ENCODE peak calls at places on chromosomes 2 and 18, in nine cellular contexts. M is stimulated activated CD4-positive, alpha-beta T cell treated with anti-CD3 and anti-CD28 coated beads, Interleukin-4, amount 100 ng/mL, for 48 hours; W is hippocampal formation; A is activated T-cell treated with anti-CD3 and anti-CD28 coated beads for 1 hour; C is stimulated activated naive B cell treated with anti-CD40 and anti-IgM and Interleukin-4, amounts not matched to agents 10 μg/mL and 1 μg/mL and 100 μg/mL, for 72 hours; L is AG08396; G is M059J; N is IMR-90; P is left ventricle myocardium inferior. X is an unnamed sample.

GRCh38 chr2:55771612-55772011 is 78.0 kb upstream of the PNPT1 start:
- DNase-seq in M (no peak), W (peak), A (no peak), C (no peak), L (peak), G (peak), N (peak), P (no peak), X (no peak)

GRCh38 chr2:1557467-1557820 is 144.2 kb downstream of the TPO start:
- DNase-seq in M (no peak), W (no peak), A (no peak), C (no peak), L (no peak), G (no peak), N (no peak), P (no peak), X (no peak)

GRCh38 chr2:120690521-120690920 is 45.1 kb upstream of the GLI2 start:
- DNase-seq in M (no peak), W (no peak), A (no peak), C (no peak), L (no peak), G (no peak), N (no peak), P (no peak), X (no peak)

GRCh38 chr2:229270551-229271410 is at the start of gene PID1:
- DNase-seq in M (no peak), W (no peak), A (no peak), C (no peak), L (peak), G (peak), N (peak), P (peak), X (no peak)

GRCh38 chr2:144201126-144201525 is 318.8 kb downstream of the ZEB2 start:
- DNase-seq in M (no peak), W (no peak), A (no peak), C (no peak), L (no peak), G (no peak), N (no peak), P (no peak), X (no peak)

GRCh38 chr18:12911025-12911927 is 27.2 kb upstream of the PTPN2 start:
- DNase-seq in M (peak), W (no peak), A (peak), C (peak), L (no peak), G (no peak), N (no peak), P (peak), X (peak)

GRCh38 chr2:109184368-109184767 is 55.4 kb downstream of the SH3RF3 start:
- DNase-seq in M (no peak), W (no peak), A (no peak), C (no peak), L (no peak), G (no peak), N (no peak), P (no peak), X (no peak)

GRCh38 chr2:80169811-80170594 is 134.5 kb downstream of the LRRTM1 start:
- DNase-seq in M (no peak), W (no peak), A (no peak), C (no peak), L (no peak), G (no peak), N (no peak), P (no peak), X (no peak)

GRCh38 chr2:207416936-207417718 is 112.6 kb upstream of the CREB1 start:
- DNase-seq in M (no peak), W (no peak), A (no peak), C (no peak), L (no peak), G (peak), N (peak), P (no peak), X (no peak)

GRCh38 chr18:58525517-58525916 is 103.4 kb downstream of the ALPK2 start:
- DNase-seq in M (peak), W (no peak), A (no peak), C (peak), L (peak), G (peak), N (peak), P (no peak), X (no peak)

GRCh38 chr2:199485732-199486335 is 28.1 kb upstream of the SATB2 start:
- DNase-seq in M (no peak), W (peak), A (no peak), C (no peak), L (peak), G (peak), N (peak), P (no peak), X (no peak)

X was measured in activated T-helper 2 cell treated with anti-CD3 and anti-CD28 coated beads, Interferon-gamma antibody, Interleukin-2, Interleukin-4, amounts not matched to agents 10 μg/mL and 5 μg/mL and 100 μg/mL, durations not matched to agents 14 hours and 24 hours and 36 hours.